ENCODE peak calls at places on chromosomes 13 and 19, in eight cellular contexts. O is body of pancreas; L is hypothalamus; H is kidney tubule cell; D is RPMI8226; V is stimulated activated CD8-positive, alpha-beta memory T cell treated with anti-CD3 and anti-CD28 coated beads, Interleukin-2, amount 100 ng/mL, for 1 hour; G is ovary; Y is T-helper 9 cell. K is an unnamed sample.

GRCh38 chr19:48637948-48638830 is 1.0 kb upstream of the DBP start:
- DNase-seq in O (peak; percentile 94), L (peak; percentile 75), H (peak; percentile 84), D (peak; percentile 91), V (peak; percentile 69), G (peak; percentile 87), Y (peak; percentile 77), K (no peak)

GRCh38 chr19:19460761-19461265 is 54.5 kb downstream of the TSSK6 start:
- DNase-seq in O (peak; percentile 43), L (no peak), H (no peak), D (no peak), V (peak; percentile 33), G (peak; percentile 31), Y (peak; percentile 50), K (peak; percentile 71)

GRCh38 chr13:30128591-30128990 is 178.8 kb downstream of the KATNAL1 start:
- DNase-seq in O (no peak), L (no peak), H (no peak), D (no peak), V (no peak), G (no peak), Y (no peak), K (no peak)

GRCh38 chr19:35153701-35154534 is 617 bp upstream of the FXYD5 start:
- DNase-seq in O (peak; percentile 43), L (no peak), H (peak; percentile 53), D (peak; percentile 64), V (peak; percentile 62), G (no peak), Y (peak; percentile 62), K (no peak)

GRCh38 chr19:43997631-43998290 is 5.0 kb upstream of the ZNF230 start:
- DNase-seq in O (no peak), L (no peak), H (no peak), D (no peak), V (no peak), G (no peak), Y (no peak), K (no peak)

GRCh38 chr13:110343241-110343865 is 36.3 kb downstream of the COL4A2 start:
- DNase-seq in O (no peak), L (no peak), H (peak; percentile 86), D (no peak), V (no peak), G (no peak), Y (no peak), K (no peak)

GRCh38 chr19:58317481-58318072 is 9.2 kb upstream of the ZSCAN22 start:
- DNase-seq in O (no peak), L (no peak), H (peak; percentile 47), D (peak; percentile 52), V (no peak), G (no peak), Y (no peak), K (no peak)

GRCh38 chr19:38831142-38831605 is 420 bp downstream of the ECH1 start:
- DNase-seq in O (peak; percentile 87), L (no peak), H (peak; percentile 99), D (peak; percentile 43), V (no peak), G (peak; percentile 46), Y (no peak), K (peak; percentile 92)

GRCh38 chr19:46388311-46389095 is 24.9 kb downstream of the CCDC8 start:
- DNase-seq in O (no peak), L (no peak), H (no peak), D (no peak), V (no peak), G (no peak), Y (no peak), K (peak; percentile 69)

GRCh38 chr13:48278806-48279205 is 24.7 kb upstream of the RB1 start:
- DNase-seq in O (no peak), L (no peak), H (no peak), D (no peak), V (no peak), G (no peak), Y (no peak), K (no peak)

GRCh38 chr19:29596885-29597525 is 9.1 kb upstream of the POP4 start:
- DNase-seq in O (no peak), L (no peak), H (peak; percentile 45), D (no peak), V (no peak), G (no peak), Y (no peak), K (no peak)

GRCh38 chr13:47869780-47870179 is 131.3 kb downstream of the SUCLA2 start:
- DNase-seq in O (no peak), L (no peak), H (peak; percentile 78), D (no peak), V (no peak), G (no peak), Y (no peak), K (no peak)

GRCh38 chr13:102591988-102592781 is 4.6 kb upstream of the TPP2 start:
- DNase-seq in O (peak; percentile 64), L (peak; percentile 59), H (peak; percentile 64), D (peak; percentile 83), V (peak; percentile 55), G (peak; percentile 71), Y (peak; percentile 60), K (peak; percentile 75)

K was measured in left lung.